ENCODE peak calls at places on chromosome 21, in nine cellular contexts. S is stimulated activated CD8-positive, alpha-beta memory T cell treated with anti-CD3 and anti-CD28 coated beads, Interleukin-4, amount 100 ng/mL, for 4 hours; J is hypothalamus; W is right lobe of liver; K is WTC11; Q is activated T-cell treated with anti-CD3 and anti-CD28 coated beads, Interleukin-2, amount 50 U/mL, for 1 hour; C is fibroblast of lung; P is neuronal stem cell; U is sigmoid colon. E is an unnamed sample.

GRCh38 chr21:45148316-45149000 is 74.1 kb downstream of the ADARB1 start:
- DNase-seq in Q (no peak), U (peak), J (no peak), S (no peak), K (no peak), C (no peak), P (no peak), W (peak), E (no peak)

GRCh38 chr21:21373969-21374368 is 375.8 kb downstream of the NCAM2 start:
- DNase-seq in Q (no peak), P (no peak), U (no peak), K (no peak), S (no peak), W (no peak), J (no peak), C (no peak), E (no peak)

GRCh38 chr21:45210461-45210983 is 77.2 kb downstream of the POFUT2 start:
- DNase-seq in C (no peak), K (no peak), U (no peak), P (no peak), Q (no peak), J (no peak), S (no peak), W (no peak), E (no peak)

GRCh38 chr21:46297311-46298082 is 11.4 kb downstream of the YBEY start:
- DNase-seq in U (no peak), C (peak), P (no peak), Q (no peak), J (no peak), K (peak), W (no peak), S (no peak), E (no peak)

GRCh38 chr21:45910548-45911221 is 70.9 kb upstream of the COL6A1 start:
- DNase-seq in S (no peak), P (no peak), U (peak), C (no peak), W (no peak), Q (no peak), J (peak), K (no peak), E (peak)

GRCh38 chr21:45511007-45511406 is 31.2 kb downstream of the SLC19A1 start:
- DNase-seq in W (peak), P (no peak), Q (no peak), J (no peak), U (peak), C (no peak), S (no peak), K (no peak), E (no peak)

GRCh38 chr21:44018127-44018526 is 6.0 kb downstream of the TRAPPC10 start:
- DNase-seq in J (no peak), C (no peak), U (no peak), S (no peak), P (no peak), K (no peak), W (no peak), Q (no peak), E (no peak)

GRCh38 chr21:39727401-39728120 is 17.4 kb upstream of the IGSF5 start:
- DNase-seq in W (no peak), J (no peak), Q (no peak), S (no peak), C (no peak), U (no peak), K (no peak), P (no peak), E (no peak)

GRCh38 chr21:25929859-25930520 is 195.2 kb downstream of the GABPA start:
- DNase-seq in J (no peak), C (peak), P (no peak), S (no peak), Q (no peak), U (no peak), K (no peak), W (no peak), E (no peak)

GRCh38 chr21:33644383-33645074 is 2.2 kb downstream of the ITSN1 start:
- DNase-seq in P (no peak), S (no peak), K (no peak), U (peak), W (peak), Q (no peak), J (no peak), C (peak), E (no peak)

GRCh38 chr21:33064623-33064996 is 5.3 kb upstream of the OLIG1 start:
- DNase-seq in P (no peak), Q (no peak), S (no peak), J (peak), U (no peak), K (no peak), W (no peak), C (no peak), E (no peak)

GRCh38 chr21:42171091-42172053 is 47.6 kb upstream of the ABCG1 start:
- DNase-seq in W (no peak), Q (peak), J (peak), S (no peak), K (no peak), U (no peak), P (no peak), C (no peak), E (peak)

GRCh38 chr21:39251326-39251725 is 62.1 kb downstream of the BRWD1 start:
- DNase-seq in S (no peak), W (no peak), U (no peak), P (no peak), Q (no peak), K (no peak), J (no peak), C (no peak), E (no peak)

GRCh38 chr21:41684381-41685245 is 82.2 kb downstream of the RIPK4 start:
- DNase-seq in U (no peak), C (peak), K (no peak), J (no peak), W (no peak), S (no peak), Q (no peak), P (no peak), E (no peak)

GRCh38 chr21:37551406-37552355 is 185.1 kb downstream of the DYRK1A start:
- DNase-seq in U (peak), S (no peak), K (no peak), C (peak), W (peak), P (no peak), Q (no peak), J (no peak), E (no peak)

GRCh38 chr21:45998276-45998701 is 16.7 kb downstream of the COL6A1 start:
- DNase-seq in S (no peak), J (no peak), C (no peak), P (no peak), Q (peak), K (peak), U (peak), W (peak), E (no peak)

GRCh38 chr21:46323227-46323709 is 402 bp downstream of the C21orf58 start:
- DNase-seq in U (peak), P (no peak), W (peak), C (peak), K (peak), J (no peak), S (no peak), Q (no peak), E (no peak)

GRCh38 chr21:34936874-34937563 is 112.1 kb downstream of the RUNX1 start:
- DNase-seq in W (no peak), J (no peak), K (no peak), P (no peak), C (no peak), S (no peak), U (no peak), Q (no peak), E (no peak)

GRCh38 chr21:44503901-44504399 is 36.0 kb downstream of the KRTAP10-1 start:
- DNase-seq in J (no peak), P (no peak), U (no peak), C (no peak), S (no peak), W (no peak), Q (no peak), K (no peak), E (no peak)

GRCh38 chr21:14773777-14774345 is 227.7 kb upstream of the SAMSN1 start:
- DNase-seq in J (no peak), Q (peak), P (peak), S (no peak), U (peak), W (no peak), K (peak), C (no peak), E (no peak)

GRCh38 chr21:16241021-16241420 is 511.2 kb downstream of the USP25 start:
- DNase-seq in K (no peak), C (no peak), S (no peak), J (no peak), P (no peak), Q (no peak), W (no peak), U (no peak), E (no peak)

GRCh38 chr21:28148400-28149064 is 844.1 kb downstream of the LTN1 start:
- DNase-seq in K (no peak), Q (no peak), P (no peak), U (no peak), S (no peak), W (peak), J (no peak), C (peak), E (no peak)

GRCh38 chr21:35953570-35953969 is 106.8 kb downstream of the SETD4 start:
- DNase-seq in S (no peak), P (no peak), J (no peak), C (no peak), K (no peak), Q (no peak), U (no peak), W (no peak), E (no peak)

GRCh38 chr21:17931080-17931479 is 111.9 kb upstream of the C21orf91 start:
- DNase-seq in Q (no peak), S (no peak), C (no peak), U (no peak), K (no peak), W (no peak), J (no peak), P (no peak), E (no peak)

GRCh38 chr21:32135401-32136363 is 143.2 kb downstream of the MIS18A start:
- DNase-seq in C (peak), P (no peak), U (no peak), Q (no peak), S (no peak), K (no peak), W (no peak), J (no peak), E (no peak)

GRCh38 chr21:36693144-36694040 is 5.5 kb upstream of the SIM2 start:
- DNase-seq in Q (no peak), W (no peak), P (peak), K (peak), U (no peak), J (no peak), S (no peak), C (no peak), E (no peak)

GRCh38 chr21:31520506-31521163 is 138.9 kb upstream of the SOD1 start:
- DNase-seq in K (no peak), U (no peak), W (no peak), S (no peak), C (peak), P (no peak), J (no peak), Q (no peak), E (no peak)

GRCh38 chr21:42563261-42564045 is 49.8 kb downstream of the SLC37A1 start:
- DNase-seq in K (peak), P (no peak), J (no peak), C (no peak), U (peak), S (no peak), W (peak), Q (peak), E (no peak)

GRCh38 chr21:18987515-18988026 is 584.0 kb upstream of the TMPRSS15 start:
- DNase-seq in S (no peak), U (no peak), W (no peak), K (peak), Q (no peak), C (no peak), J (no peak), P (no peak), E (no peak)

GRCh38 chr21:29849735-29850176 is 90.0 kb downstream of the GRIK1 start:
- DNase-seq in S (no peak), C (peak), U (no peak), K (peak), P (peak), J (peak), W (peak), Q (peak), E (no peak)

GRCh38 chr21:14361958-14362357 is 21.0 kb downstream of the HSPA13 start:
- DNase-seq in P (no peak), S (no peak), Q (no peak), C (peak), K (no peak), U (no peak), J (no peak), W (no peak), E (no peak)

GRCh38 chr21:21074305-21074704 is 76.1 kb downstream of the NCAM2 start:
- DNase-seq in Q (no peak), J (no peak), U (no peak), W (no peak), C (no peak), K (no peak), P (no peak), S (no peak), E (no peak)

GRCh38 chr21:42098957-42099547 is 27.9 kb downstream of the UMODL1 start:
- DNase-seq in Q (no peak), W (no peak), J (no peak), C (no peak), U (no peak), K (no peak), S (no peak), P (no peak), E (no peak)